ENCODE peak calls at places on chromosomes 13 and 19, in four cellular contexts. D is progenitor cell of endocrine pancreas, V is HFFc6, J is pancreas. X is an unnamed sample.

GRCh38 chr13:21676611-21677021 is 5.7 kb downstream of the FGF9 start:
- DNase-seq in D (no peak), V (no peak), J (peak), X (no peak)

GRCh38 chr13:31968473-31968872 is 63.1 kb upstream of the FRY start:
- DNase-seq in D (no peak), V (no peak), J (peak), X (peak)

GRCh38 chr13:41696163-41697003 is 239.0 kb downstream of the RGCC start:
- DNase-seq in D (no peak), V (peak), J (no peak), X (no peak)

GRCh38 chr13:34776984-34777913 is 164.8 kb upstream of the NBEA start:
- DNase-seq in D (no peak), V (no peak), J (no peak), X (no peak)

GRCh38 chr19:47111081-47111589 is 2.4 kb downstream of the ZC3H4 start:
- DNase-seq in D (no peak), V (no peak), J (peak), X (peak)

GRCh38 chr19:328025-328505 is 16.5 kb downstream of the MIER2 start:
- DNase-seq in D (no peak), V (no peak), J (no peak), X (peak)

GRCh38 chr13:50829896-50830295 is 13.6 kb downstream of the DLEU7 start:
- DNase-seq in D (no peak), V (no peak), J (no peak), X (no peak)

GRCh38 chr19:31266196-31266595 is 83.0 kb downstream of the TSHZ3 start:
- DNase-seq in D (no peak), V (no peak), J (no peak), X (no peak)

GRCh38 chr13:41563501-41564001 is 106.2 kb downstream of the RGCC start:
- DNase-seq in D (no peak), V (peak), J (no peak), X (peak)

GRCh38 chr19:17457621-17458020 is 3.1 kb downstream of the NXNL1 start:
- DNase-seq in D (no peak), V (no peak), J (no peak), X (no peak)

GRCh38 chr19:7554990-7555864 is 19.7 kb downstream of the PNPLA6 start:
- DNase-seq in D (no peak), V (no peak), J (no peak), X (peak)

GRCh38 chr19:15417699-15418098 is 1.1 kb downstream of the AKAP8L start:
- DNase-seq in D (no peak), V (no peak), J (no peak), X (no peak)

GRCh38 chr19:10727599-10728250 is 9.8 kb downstream of the DNM2 start:
- DNase-seq in D (no peak), V (no peak), J (no peak), X (no peak)

GRCh38 chr19:47418595-47419036 is 711 bp downstream of the MEIS3 start:
- DNase-seq in D (no peak), V (no peak), J (no peak), X (no peak)

GRCh38 chr19:46967578-46968018 is 52.0 kb upstream of the NPAS1 start:
- DNase-seq in D (no peak), V (no peak), J (no peak), X (peak)

GRCh38 chr19:15260939-15261338 is 28.7 kb upstream of the EPHX3 start:
- DNase-seq in D (no peak), V (no peak), J (no peak), X (no peak)

GRCh38 chr19:14113762-14114414 is 3.7 kb downstream of the PRKACA start:
- DNase-seq in D (no peak), V (no peak), J (no peak), X (peak)

GRCh38 chr19:14115761-14116160 is 1.8 kb downstream of the PRKACA start:
- DNase-seq in D (no peak), V (no peak), J (no peak), X (no peak)

GRCh38 chr19:14114439-14114838 is 3.1 kb downstream of the PRKACA start:
- DNase-seq in D (no peak), V (no peak), J (no peak), X (no peak)

GRCh38 chr19:14116525-14116917 is 1.0 kb downstream of the PRKACA start:
- DNase-seq in D (no peak), V (no peak), J (no peak), X (no peak)

GRCh38 chr19:14114854-14115253 is 2.7 kb downstream of the PRKACA start:
- DNase-seq in D (no peak), V (no peak), J (peak), X (peak)
- TF ChIP-seq CTCF in D (peak), V (peak), J (peak), X (peak)

GRCh38 chr13:103772576-103772975 is 706.4 kb upstream of the SLC10A2 start:
- DNase-seq in D (no peak), V (no peak), J (no peak), X (no peak)
- TF ChIP-seq CTCF in D (peak), V (peak), J (no peak), X (no peak)

GRCh38 chr13:42876810-42877550 is 95.6 kb downstream of the FAM216B start:
- DNase-seq in D (no peak), V (peak), J (no peak), X (no peak)

GRCh38 chr13:42878721-42879120 is 97.3 kb downstream of the FAM216B start:
- DNase-seq in D (no peak), V (no peak), J (no peak), X (no peak)

GRCh38 chr13:42876270-42876714 is 94.9 kb downstream of the FAM216B start:
- DNase-seq in D (no peak), V (no peak), J (no peak), X (no peak)

GRCh38 chr13:42873081-42873480 is 91.7 kb downstream of the FAM216B start:
- DNase-seq in D (no peak), V (no peak), J (no peak), X (no peak)

GRCh38 chr13:42875448-42876269 is 94.3 kb downstream of the FAM216B start:
- DNase-seq in D (no peak), V (no peak), J (no peak), X (no peak)
- TF ChIP-seq CTCF in D (peak), V (peak), J (no peak), X (no peak)

GRCh38 chr13:67841071-67841470 is 610.9 kb upstream of the PCDH9 start:
- DNase-seq in D (no peak), V (no peak), J (no peak), X (peak)
- TF ChIP-seq CTCF in D (no peak), V (no peak), J (no peak), X (no peak)

GRCh38 chr13:78660130-78660857 is 1.3 kb upstream of the OBI1 start:
- DNase-seq in D (no peak), V (peak), J (no peak), X (no peak)
- TF ChIP-seq CTCF in D (no peak), V (peak), J (no peak), X (no peak)

DNA sequence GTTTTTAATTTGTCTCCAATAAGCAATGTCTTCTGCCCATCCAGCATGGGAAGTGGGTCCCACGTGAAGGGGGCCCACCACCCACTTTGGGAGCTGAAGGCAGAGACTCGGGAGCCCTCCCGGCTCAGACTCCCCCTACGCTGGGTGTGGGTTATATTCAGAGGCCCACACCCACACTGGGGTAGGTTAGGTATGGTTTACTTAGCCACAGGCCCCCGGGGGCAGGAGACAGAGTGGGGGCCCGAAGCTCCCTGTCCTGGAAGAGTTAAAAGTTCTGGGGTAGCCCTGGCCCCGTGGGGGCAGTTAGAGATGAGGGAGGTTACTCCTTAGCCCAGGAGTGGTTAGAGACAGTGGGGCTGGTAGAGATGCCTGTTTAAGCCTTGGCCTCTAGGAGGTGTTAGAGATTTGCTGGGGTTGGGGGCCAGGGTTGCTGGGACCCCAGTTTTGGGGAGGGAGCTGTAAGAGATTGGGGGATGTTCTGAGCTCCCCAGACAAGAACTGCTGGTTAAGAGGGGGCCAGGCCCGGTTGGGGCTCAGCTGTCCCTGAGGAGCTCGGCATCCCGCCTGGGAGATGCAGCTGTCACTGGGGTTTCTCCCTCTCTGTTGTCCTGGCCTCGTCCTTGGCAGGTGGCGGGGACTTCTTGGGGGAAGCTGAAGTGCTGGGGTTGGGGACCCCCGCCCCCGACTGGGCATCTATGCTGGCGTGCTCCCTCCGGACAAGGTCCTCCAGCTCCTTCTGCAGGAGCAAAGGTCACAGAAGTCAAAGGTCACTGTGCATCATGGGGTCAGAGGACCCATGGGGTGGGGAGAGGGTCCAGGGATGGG is 712 bp upstream of the RINL start:
- DNase-seq in D (no peak), V (no peak), J (no peak), X (no peak)
- TF ChIP-seq CTCF in D (no peak), V (no peak), J (no peak), X (no peak)

DNA sequence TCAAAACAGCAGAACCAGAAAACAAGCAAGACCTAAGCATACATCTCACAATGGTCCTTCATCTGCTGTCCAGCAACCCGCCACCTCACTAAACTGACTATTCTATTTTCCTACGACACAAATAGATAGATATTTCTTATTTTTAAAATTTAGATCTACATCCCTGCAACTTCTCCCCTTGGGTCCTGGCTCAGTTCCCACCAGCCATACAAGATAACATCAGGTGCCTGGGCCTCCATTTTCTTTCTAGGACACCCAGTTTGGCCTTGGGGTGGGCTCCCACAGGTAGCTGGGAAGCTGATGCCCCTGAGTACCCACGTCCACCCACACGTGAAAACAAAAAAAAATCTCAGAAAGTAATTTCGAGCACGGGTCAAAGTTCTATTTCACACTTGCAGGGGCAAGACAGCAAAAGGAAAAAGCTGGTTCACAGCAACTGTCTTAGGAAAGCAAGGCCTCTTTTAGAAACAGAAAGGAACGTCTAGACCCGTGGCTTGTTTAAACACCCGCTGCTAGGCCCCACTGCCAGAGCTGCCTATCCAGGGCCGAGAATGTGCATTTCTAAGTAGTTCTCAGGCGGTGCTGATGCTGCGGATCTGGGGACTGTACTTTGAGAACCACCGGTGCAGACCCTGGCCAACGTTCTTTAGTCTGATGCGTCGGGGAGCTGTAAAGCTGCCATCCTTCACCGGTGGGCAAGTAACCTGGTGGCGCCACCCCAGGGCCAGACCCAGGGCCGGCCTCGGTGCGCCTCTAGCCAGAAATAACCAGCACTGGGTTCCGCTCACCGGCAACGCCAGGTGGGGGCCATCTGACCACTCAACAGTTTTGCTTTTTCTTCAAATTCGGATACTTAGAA is 47.3 kb downstream of the TGDS start:
- DNase-seq in D (no peak), V (no peak), J (peak), X (peak)
- TF ChIP-seq CTCF in D (peak), V (peak), J (no peak), X (no peak)

GRCh38 chr13:112247471-112248405 is 128.4 kb upstream of the SPACA7 start:
- DNase-seq in D (no peak), V (no peak), J (no peak), X (no peak)

GRCh38 chr13:112246731-112247470 is 129.3 kb upstream of the SPACA7 start:
- DNase-seq in D (no peak), V (no peak), J (no peak), X (no peak)

GRCh38 chr13:112244495-112245177 is 131.5 kb upstream of the SPACA7 start:
- DNase-seq in D (no peak), V (no peak), J (no peak), X (no peak)

GRCh38 chr13:112245179-112245724 is 130.9 kb upstream of the SPACA7 start:
- DNase-seq in D (no peak), V (no peak), J (no peak), X (no peak)

DNA sequence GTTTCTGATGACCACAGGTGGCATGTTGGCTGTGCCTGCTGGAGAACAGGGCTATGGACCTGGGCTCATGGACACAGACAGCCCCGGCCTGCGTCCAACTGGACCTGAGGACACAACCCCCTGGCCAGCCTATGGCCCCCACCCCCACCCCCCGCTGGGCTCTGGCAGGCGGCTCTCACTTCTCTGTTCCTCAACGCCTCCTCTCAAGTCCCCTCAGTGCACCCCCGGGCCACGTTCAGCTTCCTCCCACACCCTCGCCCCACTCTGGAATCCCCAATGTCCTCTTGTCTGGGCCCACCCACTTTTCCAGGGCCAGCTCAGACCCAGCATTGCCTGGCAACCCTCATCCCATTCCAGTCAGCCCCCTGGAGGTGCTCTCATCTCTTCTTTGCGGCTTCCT is 130.2 kb upstream of the SPACA7 start:
- DNase-seq in D (no peak), V (no peak), J (no peak), X (no peak)
- TF ChIP-seq CTCF in D (no peak), V (no peak), J (no peak), X (no peak)

GRCh38 chr13:93320942-93321341 is 94.3 kb downstream of the GPC6 start:
- DNase-seq in D (no peak), V (no peak), J (no peak), X (no peak)
- TF ChIP-seq CTCF in D (no peak), V (no peak), J (no peak), X (no peak)

DNA sequence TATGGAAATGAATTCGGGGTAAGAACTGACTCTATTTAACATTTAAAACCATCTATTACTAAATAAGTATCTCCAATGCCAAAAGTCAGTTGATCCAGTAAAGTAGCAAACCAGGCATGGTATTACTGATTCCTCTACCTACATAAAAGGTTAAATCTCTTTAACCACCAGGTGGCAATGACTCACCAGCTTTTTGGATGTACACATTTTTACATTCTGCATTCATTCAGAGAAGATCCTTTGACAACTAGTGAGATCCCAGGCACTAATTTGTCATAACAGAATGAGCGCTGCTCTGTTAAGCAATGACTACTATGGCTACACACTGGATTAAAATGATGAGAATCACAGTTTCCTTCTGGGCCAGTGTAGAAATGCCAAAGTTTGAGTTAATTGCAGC is 329.8 kb upstream of the GPC6 start:
- DNase-seq in D (no peak), V (no peak), J (no peak), X (no peak)
- TF ChIP-seq CTCF in D (peak), V (no peak), J (no peak), X (no peak)